ENCODE peak calls at places on chromosomes 6 and 20, in nine cellular contexts. B is IMR-90, Y is nephron progenitor cell, G is NCI-H510A treated with DMSO at 0.1 percent for 48 hours, N is mesendoderm, Z is NCI-H1417, P is Calu3, A is uterus, C is osteocyte. V is an unnamed sample.

GRCh38 chr6:168782211-168782729 is 341.3 kb downstream of the SMOC2 start:
- DNase-seq in B (no peak), Y (no peak), G (no peak), N (no peak), Z (no peak), P (no peak), A (no peak), C (peak), V (no peak)

GRCh38 chr6:35354361-35355135 is 12.2 kb downstream of the PPARD start:
- DNase-seq in B (peak), Y (no peak), G (no peak), N (no peak), Z (no peak), P (no peak), A (no peak), C (no peak), V (no peak)

GRCh38 chr6:41358503-41358902 is 23.1 kb downstream of the NCR2 start:
- DNase-seq in B (no peak), Y (no peak), G (no peak), N (no peak), Z (no peak), P (no peak), A (no peak), C (peak), V (no peak)

GRCh38 chr6:91895592-91895991 is 1308.7 kb upstream of the MAP3K7 start:
- DNase-seq in B (no peak), Y (no peak), G (no peak), N (no peak), Z (no peak), P (no peak), A (no peak), C (no peak), V (no peak)

GRCh38 chr6:158763440-158764187 is 55.6 kb downstream of the EZR start:
- DNase-seq in B (no peak), Y (no peak), G (no peak), N (no peak), Z (no peak), P (no peak), A (no peak), C (no peak), V (no peak)

GRCh38 chr6:51352506-51353029 is 533.9 kb downstream of the TFAP2B start:
- DNase-seq in B (no peak), Y (no peak), G (no peak), N (no peak), Z (no peak), P (no peak), A (no peak), C (no peak), V (peak)

GRCh38 chr20:20731000-20731944 is 18.8 kb upstream of the RALGAPA2 start:
- DNase-seq in B (no peak), Y (no peak), G (no peak), N (no peak), Z (no peak), P (no peak), A (no peak), C (no peak), V (no peak)

GRCh38 chr6:127346512-127346911 is 3.1 kb upstream of the ECHDC1 start:
- DNase-seq in B (no peak), Y (no peak), G (no peak), N (no peak), Z (no peak), P (no peak), A (no peak), C (no peak), V (peak)

GRCh38 chr20:20130399-20130798 is 78.1 kb downstream of the CFAP61 start:
- DNase-seq in B (no peak), Y (no peak), G (peak), N (peak), Z (peak), P (no peak), A (no peak), C (no peak), V (peak)

GRCh38 chr6:75149253-75149652 is 56.6 kb downstream of the COL12A1 start:
- DNase-seq in B (peak), Y (no peak), G (no peak), N (no peak), Z (no peak), P (no peak), A (no peak), C (no peak), V (peak)

GRCh38 chr20:8812818-8813217 is 256.1 kb upstream of the PLCB4 start:
- DNase-seq in B (no peak), Y (no peak), G (peak), N (peak), Z (peak), P (no peak), A (peak), C (no peak), V (no peak)

GRCh38 chr20:13231031-13231752 is 10.1 kb downstream of the ISM1 start:
- DNase-seq in B (peak), Y (no peak), G (no peak), N (peak), Z (no peak), P (no peak), A (no peak), C (no peak), V (peak)

GRCh38 chr6:1995521-1996110 is 249.8 kb downstream of the GMDS start:
- DNase-seq in B (peak), Y (no peak), G (no peak), N (peak), Z (no peak), P (no peak), A (no peak), C (no peak), V (no peak)

GRCh38 chr20:44745560-44746366 is at the start of gene KCNK15:
- DNase-seq in B (peak), Y (peak), G (no peak), N (peak), Z (no peak), P (peak), A (peak), C (no peak), V (no peak)

GRCh38 chr6:168031411-168032382 is 34.2 kb downstream of the KIF25 start:
- DNase-seq in B (peak), Y (no peak), G (no peak), N (no peak), Z (no peak), P (no peak), A (no peak), C (peak), V (no peak)

GRCh38 chr6:37971263-37971662 is 151.7 kb downstream of the ZFAND3 start:
- DNase-seq in B (no peak), Y (no peak), G (no peak), N (no peak), Z (no peak), P (no peak), A (no peak), C (no peak), V (no peak)

GRCh38 chr6:19301980-19302379 is 535.2 kb upstream of the ID4 start:
- DNase-seq in B (peak), Y (no peak), G (peak), N (peak), Z (peak), P (no peak), A (no peak), C (no peak), V (peak)

GRCh38 chr20:17617868-17618672 is 48.2 kb downstream of the DSTN start:
- DNase-seq in B (no peak), Y (peak), G (no peak), N (no peak), Z (peak), P (no peak), A (peak), C (no peak), V (no peak)

GRCh38 chr6:150005761-150006651 is 19.3 kb downstream of the RAET1L start:
- DNase-seq in B (no peak), Y (no peak), G (no peak), N (no peak), Z (no peak), P (no peak), A (no peak), C (peak), V (no peak)

V was measured in bronchial epithelial cell.